ENCODE peak calls at places on chromosomes 2 and 18, in nine cellular contexts. U is pancreas, Y is Caco-2, R is fibroblast of the aortic adventitia, P is neural progenitor cell, H is astrocyte of the spinal cord, T is prostate gland, V is NB4, K is psoas muscle. J is an unnamed sample.

GRCh38 chr2:184113691-184114403 is 484.5 kb upstream of the ZNF804A start:
- DNase-seq in T (no peak), V (no peak), P (no peak), H (peak), U (no peak), K (no peak), Y (no peak), R (no peak), J (no peak)

GRCh38 chr2:10591207-10591606 is 98.6 kb downstream of the NOL10 start:
- DNase-seq in R (peak), V (peak), H (peak), K (no peak), U (no peak), P (peak), T (no peak), Y (no peak), J (no peak)

GRCh38 chr2:74206180-74206688 is 7.8 kb downstream of the MTHFD2 start:
- DNase-seq in K (no peak), H (peak), Y (no peak), T (no peak), R (peak), P (no peak), U (no peak), V (peak), J (no peak)

GRCh38 chr2:135011633-135012032 is 35.6 kb downstream of the MAP3K19 start:
- DNase-seq in H (no peak), T (no peak), K (no peak), V (no peak), Y (no peak), R (no peak), U (no peak), P (no peak), J (no peak)

GRCh38 chr2:48589170-48589767 is 28.4 kb upstream of the GTF2A1L start:
- DNase-seq in P (peak), H (peak), K (no peak), Y (no peak), V (peak), U (no peak), R (peak), T (no peak), J (peak)

GRCh38 chr18:48918660-48919415 is 31.9 kb downstream of the SMAD7 start:
- DNase-seq in P (no peak), V (no peak), K (no peak), U (no peak), Y (no peak), H (no peak), T (no peak), R (no peak), J (no peak)

GRCh38 chr2:178530625-178531142 is 50.4 kb downstream of the PLEKHA3 start:
- DNase-seq in V (peak), K (no peak), T (no peak), Y (no peak), U (no peak), R (no peak), P (no peak), H (no peak), J (no peak)

GRCh38 chr2:96687266-96687665 is 44.7 kb downstream of the FER1L5 start:
- DNase-seq in P (no peak), Y (no peak), T (no peak), H (no peak), R (no peak), K (no peak), V (no peak), U (no peak), J (no peak)

GRCh38 chr2:238912228-238912915 is 64.5 kb downstream of the TWIST2 start:
- DNase-seq in P (no peak), V (no peak), K (no peak), H (no peak), Y (no peak), U (no peak), T (no peak), R (no peak), J (no peak)

GRCh38 chr2:81658227-81658626 is 1353.7 kb upstream of the LRRTM1 start:
- DNase-seq in U (no peak), V (no peak), Y (no peak), T (no peak), P (no peak), R (no peak), K (no peak), H (no peak), J (no peak)

GRCh38 chr2:136420346-136420745 is 302.4 kb upstream of the CXCR4 start:
- DNase-seq in U (no peak), P (no peak), T (no peak), R (no peak), H (no peak), K (no peak), Y (no peak), V (no peak), J (no peak)

GRCh38 chr2:23769364-23769763 is 157.6 kb downstream of the ATAD2B start:
- DNase-seq in U (no peak), K (no peak), H (no peak), R (no peak), V (no peak), T (no peak), Y (no peak), P (no peak), J (no peak)

GRCh38 chr2:39737661-39738060 is 41.4 kb downstream of the THUMPD2 start:
- DNase-seq in U (no peak), T (no peak), K (no peak), Y (no peak), H (peak), V (no peak), R (peak), P (peak), J (peak)

GRCh38 chr2:229970406-229970805 is 48.1 kb downstream of the FBXO36 start:
- DNase-seq in P (no peak), R (no peak), H (no peak), Y (no peak), K (no peak), U (no peak), V (no peak), T (no peak), J (no peak)

DNA sequence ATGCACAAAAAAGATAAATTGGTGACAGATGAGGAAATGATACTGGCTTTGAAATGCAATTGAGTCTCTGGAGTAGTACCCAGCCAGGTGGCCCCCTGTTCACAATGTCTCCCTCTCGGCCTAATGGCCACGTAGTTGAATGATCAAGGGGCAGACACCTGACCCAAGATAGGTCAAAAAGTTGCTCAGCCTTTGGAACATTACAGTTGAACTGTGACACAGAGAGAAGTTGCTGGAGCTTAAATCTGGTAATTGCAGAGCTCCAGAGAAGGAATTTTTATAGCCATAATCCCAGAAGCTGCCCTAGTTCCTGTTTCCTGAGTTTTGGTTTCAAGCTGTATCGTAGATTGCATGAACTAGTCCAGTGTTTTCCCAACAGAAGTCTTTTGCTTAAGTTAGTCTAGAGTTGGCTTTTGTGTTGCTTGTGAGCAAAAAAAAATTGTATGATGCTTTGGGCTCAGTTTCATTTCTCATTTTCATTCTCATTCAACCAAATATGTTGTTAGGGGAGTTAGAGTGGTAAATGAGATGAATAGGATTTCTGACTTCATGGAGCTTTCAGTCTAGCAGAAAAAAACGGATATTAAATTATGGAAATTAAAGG is 117.9 kb downstream of the CSRNP3 start:
- DNase-seq in H (no peak), K (no peak), U (no peak), Y (no peak), V (no peak), R (no peak), P (no peak), T (no peak), J (no peak)
- H3K4me3 ChIP-seq in H (no peak), K (no peak), U (no peak), Y (no peak), V (no peak), R (no peak), P (no peak), T (no peak), J (no peak)

DNA sequence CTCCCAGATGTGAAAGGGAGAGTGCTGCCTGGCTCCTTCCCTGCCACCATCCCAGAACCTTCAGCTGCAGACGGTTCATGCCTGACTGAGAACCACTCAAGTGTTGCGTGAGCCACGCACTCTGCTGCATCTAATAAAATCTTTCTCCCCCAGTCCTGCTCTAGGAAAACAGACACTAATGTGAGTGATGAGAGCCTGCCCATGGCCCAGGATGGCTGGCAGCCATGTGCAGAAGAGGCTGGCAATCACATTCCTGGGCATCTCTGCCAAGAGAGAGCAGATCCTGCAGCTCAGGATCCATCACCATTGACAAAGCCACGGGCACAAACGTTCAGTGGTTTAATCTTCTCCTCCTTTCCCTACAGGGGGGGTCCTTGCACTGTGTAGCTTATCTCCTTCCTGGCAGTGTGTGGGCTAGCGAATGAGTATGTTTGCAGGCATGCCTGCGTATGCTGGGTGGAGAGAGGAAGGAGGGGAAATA is 477.5 kb downstream of the SLC4A3 start:
- DNase-seq in P (peak), V (peak), R (peak), K (no peak), H (peak), T (no peak), Y (peak), U (no peak), J (no peak)
- TF ChIP-seq CTCF in P (peak), V (no peak), R (peak), K (no peak), H (peak), T (no peak), Y (peak), U (no peak), J (no peak)

GRCh38 chr18:525066-525797 is 24.7 kb upstream of the COLEC12 start:
- DNase-seq in Y (no peak), U (no peak), R (peak), H (peak), P (no peak), T (no peak), V (no peak), K (no peak), J (no peak)
- H3K4me3 ChIP-seq in Y (no peak), U (no peak), R (no peak), H (no peak), P (no peak), T (no peak), V (no peak), K (no peak), J (no peak)

DNA sequence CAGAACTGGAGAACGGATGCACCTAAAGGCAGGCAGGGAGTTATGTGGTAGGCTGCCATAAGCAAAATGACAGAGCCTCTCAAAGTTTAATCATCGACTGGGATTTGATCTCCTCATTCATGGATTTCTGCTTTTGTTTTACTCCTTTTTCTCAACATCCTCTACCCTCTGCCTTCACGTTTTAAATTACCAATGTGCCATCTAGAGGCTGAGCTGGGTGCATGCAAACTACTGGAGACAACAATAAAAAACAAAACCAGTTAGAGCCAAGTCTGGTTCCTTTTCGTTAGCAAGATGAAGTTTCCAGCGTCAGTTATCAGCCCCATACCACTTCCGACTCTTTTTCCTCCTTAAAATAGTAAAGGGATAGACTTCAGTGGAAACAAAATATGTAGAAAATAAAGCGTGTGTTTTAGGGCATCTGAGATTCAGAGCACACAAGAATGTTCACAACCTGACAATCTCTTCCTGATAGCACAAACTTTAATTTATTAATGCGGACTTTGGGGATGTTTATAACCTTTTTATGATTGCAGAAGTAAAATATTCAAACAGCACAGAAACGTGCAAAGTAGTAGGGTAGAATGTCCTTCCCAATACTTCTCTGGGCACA is 117.0 kb downstream of the LAMA1 start:
- DNase-seq in T (peak), R (peak), P (peak), V (peak), H (peak), U (no peak), K (no peak), Y (no peak), J (no peak)
- TF ChIP-seq CTCF in T (peak), R (peak), P (peak), V (peak), H (peak), U (peak), K (peak), Y (peak), J (peak)

J was measured in dorsolateral prefrontal cortex.